ENCODE peak calls at places on chromosome 4, in five cellular contexts. One of them, this sample, is unnamed.

GRCh38 chr4:183968502-183968901 is 63.4 kb downstream of the STOX2 start:
- DNase-seq in Calu3: no peak
- DNase-seq in mesothelial cell of epicardium: no peak
- DNase-seq in fibroblast of gingiva: no peak
- DNase-seq in caudate nucleus: no peak
- DNase-seq in this sample: no peak

GRCh38 chr4:183426507-183426906 is 17.9 kb upstream of the CDKN2AIP start:
- DNase-seq in Calu3: no peak
- DNase-seq in mesothelial cell of epicardium: peak; percentile 17
- DNase-seq in fibroblast of gingiva: no peak
- DNase-seq in caudate nucleus: no peak
- DNase-seq in this sample: no peak

GRCh38 chr4:16122784-16123183 is 39.0 kb upstream of the PROM1 start:
- DNase-seq in Calu3: no peak
- DNase-seq in mesothelial cell of epicardium: no peak
- DNase-seq in fibroblast of gingiva: no peak
- DNase-seq in caudate nucleus: no peak
- DNase-seq in this sample: no peak

GRCh38 chr4:37815591-37815990 is 10.9 kb upstream of the PGM2 start:
- DNase-seq in Calu3: no peak
- DNase-seq in mesothelial cell of epicardium: no peak
- DNase-seq in fibroblast of gingiva: no peak
- DNase-seq in caudate nucleus: no peak
- DNase-seq in this sample: no peak

GRCh38 chr4:25925486-25926201 is 11.6 kb downstream of the SMIM20 start:
- DNase-seq in Calu3: peak; percentile 55
- DNase-seq in mesothelial cell of epicardium: peak; percentile 45
- DNase-seq in fibroblast of gingiva: no peak
- DNase-seq in caudate nucleus: no peak
- DNase-seq in this sample: no peak

GRCh38 chr4:6123976-6124375 is 76.4 kb downstream of the JAKMIP1 start:
- DNase-seq in Calu3: no peak
- DNase-seq in mesothelial cell of epicardium: no peak
- DNase-seq in fibroblast of gingiva: no peak
- DNase-seq in caudate nucleus: no peak
- DNase-seq in this sample: no peak

GRCh38 chr4:2412534-2412884 is 5.9 kb downstream of the ZFYVE28 start:
- DNase-seq in Calu3: no peak
- DNase-seq in mesothelial cell of epicardium: no peak
- DNase-seq in fibroblast of gingiva: no peak
- DNase-seq in caudate nucleus: no peak
- DNase-seq in this sample: no peak

GRCh38 chr4:81180916-81181315 is 34.1 kb downstream of the PRKG2 start:
- DNase-seq in Calu3: no peak
- DNase-seq in mesothelial cell of epicardium: no peak
- DNase-seq in fibroblast of gingiva: no peak
- DNase-seq in caudate nucleus: no peak
- DNase-seq in this sample: no peak

GRCh38 chr4:139200102-139200501 is 23.1 kb upstream of the ELF2 start:
- DNase-seq in Calu3: no peak
- DNase-seq in mesothelial cell of epicardium: no peak
- DNase-seq in fibroblast of gingiva: no peak
- DNase-seq in caudate nucleus: no peak
- DNase-seq in this sample: no peak

GRCh38 chr4:10077492-10078335 is 38.9 kb downstream of the WDR1 start:
- DNase-seq in Calu3: no peak
- DNase-seq in mesothelial cell of epicardium: no peak
- DNase-seq in fibroblast of gingiva: no peak
- DNase-seq in caudate nucleus: no peak
- DNase-seq in this sample: no peak

GRCh38 chr4:185017964-185018772 is at the start of gene HELT:
- DNase-seq in Calu3: no peak
- DNase-seq in mesothelial cell of epicardium: no peak
- DNase-seq in fibroblast of gingiva: no peak
- DNase-seq in caudate nucleus: no peak
- DNase-seq in this sample: no peak

GRCh38 chr4:914531-914930 is 17.6 kb downstream of the GAK start:
- DNase-seq in Calu3: no peak
- DNase-seq in mesothelial cell of epicardium: no peak
- DNase-seq in fibroblast of gingiva: no peak
- DNase-seq in caudate nucleus: no peak
- DNase-seq in this sample: no peak

GRCh38 chr4:74624351-74625151 is 169.8 kb downstream of the BTC start:
- DNase-seq in Calu3: peak; percentile 14
- DNase-seq in mesothelial cell of epicardium: no peak
- DNase-seq in fibroblast of gingiva: peak; percentile 92
- DNase-seq in caudate nucleus: no peak
- DNase-seq in this sample: no peak

GRCh38 chr4:175330236-175330635 is 412.1 kb downstream of the ADAM29 start:
- DNase-seq in Calu3: no peak
- DNase-seq in mesothelial cell of epicardium: no peak
- DNase-seq in fibroblast of gingiva: peak; percentile 6
- DNase-seq in caudate nucleus: no peak
- DNase-seq in this sample: no peak

GRCh38 chr4:112910109-112910736 is 139.2 kb upstream of the ANK2 start:
- DNase-seq in Calu3: no peak
- DNase-seq in mesothelial cell of epicardium: no peak
- DNase-seq in fibroblast of gingiva: peak; percentile 81
- DNase-seq in caudate nucleus: no peak
- DNase-seq in this sample: no peak

GRCh38 chr4:1399508-1400190 is 6.6 kb downstream of the NKX1-1 start:
- DNase-seq in Calu3: no peak
- DNase-seq in mesothelial cell of epicardium: no peak
- DNase-seq in fibroblast of gingiva: no peak
- DNase-seq in caudate nucleus: no peak
- DNase-seq in this sample: no peak

GRCh38 chr4:95415346-95415771 is 133.4 kb downstream of the UNC5C start:
- DNase-seq in Calu3: no peak
- DNase-seq in mesothelial cell of epicardium: no peak
- DNase-seq in fibroblast of gingiva: no peak
- DNase-seq in caudate nucleus: no peak
- DNase-seq in this sample: no peak